ENCODE peak calls at places on chromosome 3, in five cellular contexts. K is sigmoid colon; S is heart right ventricle; V is neuronal stem cell; O is CD4-positive, CD25-positive, alpha-beta regulatory T cell. J is an unnamed sample.
A peak's percentile ranks its signal among the peaks of the same experiment; 100 is the strongest.

GRCh38 chr3:192063570-192063969 is 602.6 kb downstream of the PYDC2 start:
- DNase-seq in S (peak; percentile 58), V (no peak), O (no peak), K (no peak), J (no peak)

GRCh38 chr3:58163234-58163633 is 47.5 kb downstream of the DNASE1L3 start:
- DNase-seq in K (no peak), S (peak; percentile 33), O (no peak), V (no peak), J (no peak)

GRCh38 chr3:70358978-70359580 is 46.6 kb upstream of the MDFIC2 start:
- DNase-seq in V (peak; percentile 11), K (no peak), O (no peak), S (peak; percentile 7), J (no peak)

GRCh38 chr3:47261301-47261700 is 21.3 kb downstream of the KIF9 start:
- DNase-seq in V (no peak), S (no peak), O (no peak), K (no peak), J (no peak)

GRCh38 chr3:176953106-176954080 is 243.9 kb downstream of the TBL1XR1 start:
- DNase-seq in V (no peak), O (no peak), S (peak; percentile 82), K (peak; percentile 86), J (no peak)

GRCh38 chr3:164401923-164402322 is 676.4 kb downstream of the SI start:
- DNase-seq in V (no peak), O (no peak), S (no peak), K (no peak), J (no peak)

GRCh38 chr3:190225186-190225692 is 97.0 kb downstream of the CLDN1 start:
- DNase-seq in V (peak; percentile 9), K (no peak), S (no peak), O (no peak), J (no peak)

GRCh38 chr3:44232407-44232806 is 9.3 kb upstream of the TOPAZ1 start:
- DNase-seq in V (no peak), K (no peak), O (no peak), S (no peak), J (no peak)

GRCh38 chr3:183774631-183775030 is 50.7 kb downstream of the MAP6D1 start:
- DNase-seq in K (no peak), V (no peak), S (no peak), O (no peak), J (no peak)

GRCh38 chr3:16378920-16379319 is 113.9 kb downstream of the OXNAD1 start:
- DNase-seq in O (peak; percentile 27), K (no peak), S (no peak), V (no peak), J (no peak)

GRCh38 chr3:10444511-10444910 is 60.9 kb downstream of the ATP2B2 start:
- DNase-seq in S (no peak), O (no peak), V (no peak), K (no peak), J (no peak)

GRCh38 chr3:119420196-119420595 is 43.2 kb downstream of the TMEM39A start:
- DNase-seq in S (no peak), O (no peak), K (no peak), V (no peak), J (no peak)

GRCh38 chr3:37945803-37946530 is 44.6 kb upstream of the VILL start:
- DNase-seq in K (no peak), O (no peak), V (no peak), S (no peak), J (peak; percentile 75)

GRCh38 chr3:23994247-23994574 is 49.1 kb downstream of the NR1D2 start:
- DNase-seq in O (no peak), V (no peak), S (no peak), K (no peak), J (no peak)

GRCh38 chr3:32814371-32814770 is 3.4 kb upstream of the TRIM71 start:
- DNase-seq in K (no peak), V (no peak), O (no peak), S (no peak), J (no peak)

GRCh38 chr3:73203633-73204032 is 142.2 kb downstream of the EBLN2 start:
- DNase-seq in K (no peak), V (no peak), S (no peak), O (no peak), J (no peak)

GRCh38 chr3:111335512-111335911 is 206.5 kb upstream of the CD96 start:
- DNase-seq in V (no peak), S (no peak), O (no peak), K (no peak), J (no peak)

GRCh38 chr3:64687781-64688515 is at the start of gene ADAMTS9:
- DNase-seq in K (peak; percentile 91), O (no peak), V (peak; percentile 78), S (peak; percentile 89), J (no peak)

GRCh38 chr3:174710622-174711021 is 148.5 kb upstream of the NAALADL2 start:
- DNase-seq in S (no peak), O (no peak), V (no peak), K (no peak), J (no peak)

GRCh38 chr3:112858410-112859069 is 11.9 kb upstream of the CD200R1L start:
- DNase-seq in V (no peak), S (no peak), K (no peak), O (no peak), J (no peak)

GRCh38 chr3:64686446-64686908 is 1.3 kb downstream of the ADAMTS9 start:
- DNase-seq in K (no peak), V (peak; percentile 63), O (no peak), S (peak; percentile 49), J (no peak)

GRCh38 chr3:142209655-142210054 is 15.7 kb downstream of the GK5 start:
- DNase-seq in K (peak; percentile 87), O (no peak), S (peak; percentile 48), V (no peak), J (no peak)

GRCh38 chr3:179233043-179233442 is 17.9 kb downstream of the KCNMB3 start:
- DNase-seq in K (no peak), V (no peak), O (no peak), S (no peak), J (no peak)

GRCh38 chr3:115913069-115913686 is 289.9 kb downstream of the GAP43 start:
- DNase-seq in K (no peak), V (no peak), S (no peak), O (no peak), J (no peak)

GRCh38 chr3:143349455-143349854 is 229.9 kb downstream of the CHST2 start:
- DNase-seq in K (no peak), S (no peak), V (no peak), O (peak; percentile 12), J (no peak)

GRCh38 chr3:149813367-149814281 is 609 bp downstream of the RNF13 start:
- DNase-seq in V (peak; percentile 55), O (peak; percentile 16), K (peak; percentile 61), S (peak; percentile 15), J (no peak)

GRCh38 chr3:149816326-149816725 is 3.3 kb downstream of the RNF13 start:
- DNase-seq in S (no peak), O (no peak), K (no peak), V (no peak), J (no peak)

GRCh38 chr3:149816986-149817385 is 4.0 kb downstream of the RNF13 start:
- DNase-seq in S (no peak), O (no peak), V (no peak), K (no peak), J (no peak)

GRCh38 chr3:149815728-149816127 is 2.7 kb downstream of the RNF13 start:
- DNase-seq in V (no peak), K (no peak), S (no peak), O (no peak), J (no peak)

GRCh38 chr3:149815318-149815717 is 2.3 kb downstream of the RNF13 start:
- DNase-seq in S (no peak), K (no peak), O (no peak), V (no peak), J (no peak)
- H3K4me3 ChIP-seq in S (no peak overlapping the region), K (peak overlapping the region; percentile 66), O (peak overlapping the region; percentile 96), V (no peak overlapping the region), J (peak overlapping the region; percentile 87)

DNA sequence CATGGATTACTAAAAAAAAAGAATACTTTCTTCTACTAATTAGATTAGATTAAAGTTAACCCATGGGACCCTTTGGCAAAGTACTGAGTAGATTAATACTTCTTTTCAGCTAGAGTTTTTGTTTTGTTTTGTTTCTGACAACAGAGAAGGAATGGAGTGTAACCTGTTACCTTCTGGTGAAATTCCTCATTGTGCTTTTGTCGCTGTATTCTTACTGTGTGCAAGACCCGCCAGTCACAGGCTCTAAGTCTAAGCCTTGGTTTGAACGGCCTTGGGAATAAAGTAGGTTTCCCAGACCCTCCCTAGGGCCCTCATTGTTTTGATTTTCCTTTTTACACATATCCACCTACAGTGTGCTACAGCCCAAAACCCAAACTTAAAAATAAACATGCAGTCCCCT is 171.1 kb upstream of the IL12A start:
- DNase-seq in V (no peak), O (no peak), K (no peak), S (no peak), J (no peak)
- H3K27ac ChIP-seq in V (no peak overlapping the region), O (no peak overlapping the region), K (no peak overlapping the region), S (no peak overlapping the region), J (no peak overlapping the region)

GRCh38 chr3:121481116-121481895 is 64.5 kb downstream of the POLQ start:
- DNase-seq in V (no peak), K (no peak), S (no peak), O (no peak), J (no peak)

GRCh38 chr3:121483290-121483689 is 62.5 kb downstream of the POLQ start:
- DNase-seq in K (no peak), S (no peak), O (no peak), V (no peak), J (no peak)

GRCh38 chr3:121477589-121477988 is 68.2 kb downstream of the POLQ start:
- DNase-seq in S (no peak), K (no peak), O (no peak), V (no peak), J (no peak)

GRCh38 chr3:121488628-121489027 is 57.2 kb downstream of the POLQ start:
- DNase-seq in S (no peak), O (no peak), K (no peak), V (no peak), J (no peak)

DNA sequence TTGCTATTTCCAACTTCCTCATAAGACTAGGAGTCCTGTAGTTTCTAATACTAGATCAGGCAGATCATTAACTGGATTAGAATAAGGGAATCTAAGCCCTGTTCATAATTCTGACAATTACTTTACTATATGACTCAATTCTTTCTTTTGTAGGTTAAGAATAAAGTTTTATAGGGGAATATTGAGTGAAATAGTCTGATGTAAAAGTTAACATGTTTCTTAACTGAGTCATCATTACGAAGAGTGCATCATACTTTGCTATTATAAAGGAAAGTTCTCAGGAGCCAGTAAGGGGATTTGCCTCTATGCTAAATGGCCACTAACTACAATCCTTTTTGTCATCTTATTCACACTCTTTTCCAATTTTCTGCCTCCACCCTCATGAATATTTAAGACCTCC is 63.1 kb downstream of the POLQ start:
- DNase-seq in O (no peak), V (no peak), S (no peak), K (no peak), J (no peak)
- H3K4me3 ChIP-seq in O (no peak overlapping the region), V (no peak overlapping the region), S (no peak overlapping the region), K (no peak overlapping the region), J (no peak overlapping the region)

GRCh38 chr3:172125963-172126403 is 86.6 kb downstream of the FNDC3B start:
- DNase-seq in V (no peak), K (peak; percentile 93), O (no peak), S (peak; percentile 74), J (no peak)
- H3K27ac ChIP-seq in V (no peak overlapping the region), K (peak overlapping the region; percentile 74), O (no peak overlapping the region), S (peak overlapping the region; percentile 81), J (peak overlapping the region; percentile 80)

GRCh38 chr3:56680054-56680453 is 3.0 kb downstream of the TASOR start:
- DNase-seq in K (no peak), S (no peak), O (no peak), V (no peak), J (no peak)
- H3K4me3 ChIP-seq in K (no peak overlapping the region), S (no peak overlapping the region), O (peak overlapping the region; percentile 89), V (no peak overlapping the region), J (peak overlapping the region; percentile 25)

J was measured in SK-N-MC.